ENCODE peak calls at places on chromosome 7, in five cellular contexts. Q, T, B, X and M are unnamed samples.

GRCh38 chr7:46034056-46034768 is 113.1 kb upstream of the IGFBP3 start:
- DNase-seq in Q (no peak), T (no peak), B (peak), X (peak), M (no peak)

GRCh38 chr7:107045980-107046379 is 1.5 kb downstream of the PRKAR2B start:
- DNase-seq in Q (no peak), T (no peak), B (peak), X (peak), M (peak)

GRCh38 chr7:99268361-99268908 is 4.2 kb upstream of the MYH16 start:
- DNase-seq in Q (no peak), T (no peak), B (no peak), X (no peak), M (no peak)

GRCh38 chr7:19928247-19928646 is 154.8 kb upstream of the TMEM196 start:
- DNase-seq in Q (no peak), T (no peak), B (no peak), X (peak), M (no peak)

GRCh38 chr7:39667354-39667923 is 44.1 kb downstream of the RALA start:
- DNase-seq in Q (no peak), T (no peak), B (peak), X (no peak), M (no peak)

GRCh38 chr7:98054585-98054984 is 52.1 kb upstream of the LMTK2 start:
- DNase-seq in Q (no peak), T (no peak), B (no peak), X (no peak), M (no peak)

GRCh38 chr7:2717293-2717904 is 29.4 kb downstream of the AMZ1 start:
- DNase-seq in Q (no peak), T (no peak), B (no peak), X (peak), M (peak)

GRCh38 chr7:70215491-70215890 is 617.2 kb downstream of the AUTS2 start:
- DNase-seq in Q (no peak), T (no peak), B (peak), X (peak), M (no peak)

GRCh38 chr7:70183278-70183677 is 585.0 kb downstream of the AUTS2 start:
- DNase-seq in Q (no peak), T (no peak), B (peak), X (no peak), M (peak)

GRCh38 chr7:1725766-1726630 is 55.9 kb downstream of the ELFN1 start:
- DNase-seq in Q (no peak), T (peak), B (peak), X (no peak), M (no peak)

GRCh38 chr7:475425-475728 is 44.3 kb downstream of the PDGFA start:
- DNase-seq in Q (no peak), T (no peak), B (no peak), X (no peak), M (no peak)

GRCh38 chr7:47948096-47948790 is at the start of gene PKD1L1:
- DNase-seq in Q (no peak), T (no peak), B (peak), X (no peak), M (no peak)

GRCh38 chr7:33716581-33717477 is 188.5 kb upstream of the BMPER start:
- DNase-seq in Q (no peak), T (no peak), B (peak), X (no peak), M (no peak)

GRCh38 chr7:107581387-107582013 is 1.5 kb downstream of the BCAP29 start:
- DNase-seq in Q (no peak), T (no peak), B (no peak), X (no peak), M (no peak)

GRCh38 chr7:156176039-156176438 is 363.8 kb upstream of the SHH start:
- DNase-seq in Q (no peak), T (no peak), B (no peak), X (no peak), M (no peak)

GRCh38 chr7:118711631-118712156 is 487.2 kb downstream of the ANKRD7 start:
- DNase-seq in Q (no peak), T (no peak), B (no peak), X (no peak), M (no peak)

GRCh38 chr7:151429555-151430331 is 10.2 kb downstream of the CRYGN start:
- DNase-seq in Q (no peak), T (no peak), B (peak), X (peak), M (no peak)

GRCh38 chr7:151806204-151806603 is 70.7 kb downstream of the PRKAG2 start:
- DNase-seq in Q (no peak), T (no peak), B (peak), X (no peak), M (no peak)

GRCh38 chr7:134999136-134999535 is 12.8 kb downstream of the AGBL3 start:
- DNase-seq in Q (no peak), T (no peak), B (no peak), X (no peak), M (no peak)

GRCh38 chr7:148963583-148964509 is 64.5 kb downstream of the PDIA4 start:
- DNase-seq in Q (no peak), T (no peak), B (peak), X (no peak), M (peak)

GRCh38 chr7:96654630-96655188 is 54.9 kb downstream of the SEM1 start:
- DNase-seq in Q (no peak), T (no peak), B (no peak), X (no peak), M (no peak)

GRCh38 chr7:150360682-150361058 is 8.0 kb upstream of the REPIN1 start:
- DNase-seq in Q (no peak), T (no peak), B (no peak), X (no peak), M (no peak)

GRCh38 chr7:130894146-130895005 is 160.4 kb upstream of the KLF14 start:
- DNase-seq in Q (peak), T (peak), B (peak), X (no peak), M (no peak)

GRCh38 chr7:27917774-27918314 is 177.9 kb downstream of the TAX1BP1 start:
- DNase-seq in Q (no peak), T (no peak), B (peak), X (no peak), M (no peak)
- H3K27ac ChIP-seq in Q (no peak), T (no peak), B (no peak), X (peak), M (no peak)

GRCh38 chr7:36633377-36633776 is 90.9 kb downstream of the AOAH start:
- DNase-seq in Q (no peak), T (no peak), B (no peak), X (no peak), M (no peak)

GRCh38 chr7:36627836-36628235 is 96.5 kb downstream of the AOAH start:
- DNase-seq in Q (no peak), T (no peak), B (no peak), X (no peak), M (no peak)

GRCh38 chr7:36625247-36625646 is 99.0 kb downstream of the AOAH start:
- DNase-seq in Q (no peak), T (no peak), B (peak), X (no peak), M (no peak)

GRCh38 chr7:36630112-36630650 is 94.1 kb downstream of the AOAH start:
- DNase-seq in Q (no peak), T (no peak), B (peak), X (no peak), M (no peak)
- TF ChIP-seq CTCF in Q (no peak), T (no peak), B (no peak), X (no peak), M (no peak)

GRCh38 chr7:139655305-139655704 is 122.5 kb downstream of the HIPK2 start:
- DNase-seq in Q (no peak), T (no peak), B (no peak), X (no peak), M (no peak)

GRCh38 chr7:139654270-139655181 is 123.3 kb downstream of the HIPK2 start:
- DNase-seq in Q (no peak), T (no peak), B (no peak), X (no peak), M (no peak)

GRCh38 chr7:139657749-139658148 is 120.0 kb downstream of the HIPK2 start:
- DNase-seq in Q (no peak), T (no peak), B (no peak), X (no peak), M (no peak)

GRCh38 chr7:139658919-139659675 is 118.7 kb downstream of the HIPK2 start:
- DNase-seq in Q (no peak), T (no peak), B (no peak), X (no peak), M (no peak)

GRCh38 chr7:139656387-139656786 is 121.4 kb downstream of the HIPK2 start:
- DNase-seq in Q (no peak), T (no peak), B (peak), X (no peak), M (no peak)
- H3K27ac ChIP-seq in Q (no peak), T (no peak), B (no peak), X (peak), M (no peak)

GRCh38 chr7:44706788-44707557 is 41.7 kb upstream of the ZMIZ2 start:
- DNase-seq in Q (no peak), T (no peak), B (no peak), X (peak), M (no peak)
- TF ChIP-seq CTCF in Q (no peak), T (no peak), B (no peak), X (no peak), M (no peak)

GRCh38 chr7:64888901-64889685 is 14.0 kb upstream of the ZNF273 start:
- DNase-seq in Q (peak), T (no peak), B (no peak), X (peak), M (peak)
- H3K27ac ChIP-seq in Q (no peak), T (no peak), B (no peak), X (no peak), M (no peak)

GRCh38 chr7:140671966-140672365 is 779 bp upstream of the ADCK2 start:
- DNase-seq in Q (no peak), T (no peak), B (no peak), X (no peak), M (no peak)

GRCh38 chr7:140674356-140674800 is 1.6 kb downstream of the ADCK2 start:
- DNase-seq in Q (peak), T (no peak), B (no peak), X (no peak), M (peak)

GRCh38 chr7:140673770-140674155 is 1.0 kb downstream of the ADCK2 start:
- DNase-seq in Q (no peak), T (no peak), B (no peak), X (peak), M (peak)

GRCh38 chr7:140672382-140673062 is at the start of gene ADCK2:
- DNase-seq in Q (peak), T (peak), B (no peak), X (peak), M (peak)

GRCh38 chr7:140673063-140673769 is 471 bp downstream of the ADCK2 start:
- DNase-seq in Q (peak), T (peak), B (peak), X (no peak), M (peak)
- TF ChIP-seq CTCF in Q (no peak), T (no peak), B (no peak), X (no peak), M (no peak)

GRCh38 chr7:26192485-26193087 is 8.0 kb downstream of the HNRNPA2B1 start:
- DNase-seq in Q (no peak), T (no peak), B (no peak), X (no peak), M (no peak)

GRCh38 chr7:26191233-26191973 is 9.1 kb downstream of the HNRNPA2B1 start:
- DNase-seq in Q (no peak), T (no peak), B (no peak), X (no peak), M (no peak)

GRCh38 chr7:26190417-26190869 is 10.1 kb downstream of the HNRNPA2B1 start:
- DNase-seq in Q (no peak), T (no peak), B (no peak), X (no peak), M (no peak)

GRCh38 chr7:26193432-26194206 is 6.9 kb downstream of the HNRNPA2B1 start:
- DNase-seq in Q (no peak), T (no peak), B (no peak), X (no peak), M (no peak)

GRCh38 chr7:26191974-26192479 is 8.5 kb downstream of the HNRNPA2B1 start:
- DNase-seq in Q (no peak), T (no peak), B (no peak), X (no peak), M (no peak)
- H3K27ac ChIP-seq in Q (no peak), T (no peak), B (no peak), X (no peak), M (no peak)